ENCODE peak calls at places on chromosome 15, in six cellular contexts. Q, D, U, F, R and S are unnamed samples.

GRCh38 chr15:39488498-39488897 is 92.4 kb upstream of the THBS1 start:
- DNase-seq in F (peak; percentile 33), U (no peak), Q (no peak), R (peak; percentile 56), D (no peak), S (no peak)

GRCh38 chr15:68368731-68369435 is 63.1 kb downstream of the ITGA11 start:
- DNase-seq in U (no peak), D (no peak), R (no peak), Q (no peak), F (no peak), S (no peak)

GRCh38 chr15:92618121-92618520 is 37.5 kb downstream of the FAM174B start:
- DNase-seq in D (no peak), Q (peak; percentile 31), U (no peak), R (no peak), F (no peak), S (no peak)

GRCh38 chr15:78438595-78439285 is 724 bp downstream of the IREB2 start:
- DNase-seq in Q (no peak), F (no peak), U (peak; percentile 31), R (no peak), D (peak; percentile 64), S (no peak)

GRCh38 chr15:50685976-50686467 is 575 bp downstream of the TRPM7 start:
- DNase-seq in U (peak; percentile 64), D (peak; percentile 79), Q (peak; percentile 68), F (peak; percentile 64), R (peak; percentile 72), S (peak; percentile 13)

GRCh38 chr15:86300371-86301106 is 220.9 kb downstream of the AGBL1 start:
- DNase-seq in F (no peak), Q (no peak), D (no peak), U (no peak), R (no peak), S (no peak)

GRCh38 chr15:40285151-40285898 is 2.5 kb upstream of the ANKRD63 start:
- DNase-seq in Q (no peak), F (no peak), U (no peak), R (no peak), D (peak; percentile 27), S (no peak)

GRCh38 chr15:53851110-53851833 is 91.8 kb upstream of the WDR72 start:
- DNase-seq in R (no peak), F (peak; percentile 8), U (no peak), D (no peak), Q (no peak), S (no peak)

GRCh38 chr15:77633913-77634265 is 1.2 kb upstream of the LINGO1 start:
- DNase-seq in U (no peak), F (no peak), R (no peak), D (no peak), Q (no peak), S (peak; percentile 23)

GRCh38 chr15:81296673-81297072 is 27.3 kb downstream of the STARD5 start:
- DNase-seq in R (peak; percentile 53), D (peak; percentile 96), Q (peak; percentile 61), F (peak; percentile 78), U (no peak), S (peak; percentile 21)

GRCh38 chr15:36468746-36469145 is 110.7 kb upstream of the CDIN1 start:
- DNase-seq in Q (no peak), U (no peak), F (no peak), R (no peak), D (no peak), S (peak; percentile 5)

GRCh38 chr15:55937040-55937439 is 56.4 kb downstream of the NEDD4 start:
- DNase-seq in U (no peak), F (no peak), D (no peak), R (no peak), Q (no peak), S (no peak)

GRCh38 chr15:68700395-68701123 is 120.1 kb downstream of the ANP32A start:
- DNase-seq in D (no peak), R (peak; percentile 84), U (no peak), Q (no peak), F (peak; percentile 20), S (peak; percentile 42)

GRCh38 chr15:32716960-32717289 is 879 bp upstream of the GREM1 start:
- DNase-seq in D (no peak), Q (no peak), U (no peak), R (no peak), F (no peak), S (no peak)

GRCh38 chr15:74821091-74821789 is 5.2 kb upstream of the CPLX3 start:
- DNase-seq in D (peak; percentile 74), R (no peak), U (no peak), Q (no peak), F (no peak), S (no peak)

GRCh38 chr15:92922405-92923002 is 22.4 kb downstream of the CHD2 start:
- DNase-seq in U (no peak), D (no peak), Q (no peak), R (no peak), F (no peak), S (no peak)

GRCh38 chr15:96264801-96265515 is 65.5 kb upstream of the NR2F2 start:
- DNase-seq in Q (no peak), R (no peak), F (no peak), U (peak; percentile 64), D (no peak), S (peak; percentile 19)

GRCh38 chr15:70348581-70349344 is 251.0 kb upstream of the TLE3 start:
- DNase-seq in D (peak; percentile 97), R (no peak), Q (no peak), U (no peak), F (peak; percentile 26), S (no peak)

GRCh38 chr15:39530446-39531342 is 50.2 kb upstream of the THBS1 start:
- DNase-seq in D (no peak), Q (no peak), R (no peak), F (no peak), U (no peak), S (no peak)

GRCh38 chr15:68598171-68599152 is 19.7 kb downstream of the CORO2B start:
- DNase-seq in F (no peak), U (no peak), R (no peak), Q (no peak), D (no peak), S (no peak)

GRCh38 chr15:71807125-71807629 is 3.2 kb upstream of the NR2E3 start:
- DNase-seq in R (no peak), D (no peak), U (no peak), Q (no peak), F (no peak), S (no peak)

GRCh38 chr15:76169013-76169412 is 109.2 kb downstream of the TMEM266 start:
- DNase-seq in R (no peak), Q (no peak), U (peak; percentile 44), F (no peak), D (peak; percentile 75), S (no peak)

GRCh38 chr15:28935316-28935715 is 49.5 kb downstream of the APBA2 start:
- DNase-seq in F (no peak), U (no peak), R (no peak), D (peak; percentile 70), Q (no peak), S (no peak)

GRCh38 chr15:100923076-100923475 is 3.9 kb downstream of the LRRK1 start:
- DNase-seq in F (no peak), Q (no peak), U (no peak), R (no peak), D (no peak), S (no peak)
- TF ChIP-seq POLR2A in F (no peak), Q (no peak), U (no peak), R (no peak), D (no peak), S (no peak)

GRCh38 chr15:99507016-99507731 is 58.6 kb upstream of the MEF2A start:
- DNase-seq in F (no peak), Q (no peak), U (no peak), D (no peak), R (peak; percentile 78), S (no peak)

GRCh38 chr15:99503411-99503810 is 62.4 kb upstream of the MEF2A start:
- DNase-seq in D (no peak), R (no peak), U (no peak), Q (no peak), F (no peak), S (no peak)

GRCh38 chr15:99504071-99504822 is 61.5 kb upstream of the MEF2A start:
- DNase-seq in D (peak; percentile 66), R (no peak), Q (no peak), U (no peak), F (no peak), S (no peak)

GRCh38 chr15:99506399-99506798 is 59.4 kb upstream of the MEF2A start:
- DNase-seq in D (no peak), Q (no peak), R (no peak), U (no peak), F (no peak), S (no peak)

DNA sequence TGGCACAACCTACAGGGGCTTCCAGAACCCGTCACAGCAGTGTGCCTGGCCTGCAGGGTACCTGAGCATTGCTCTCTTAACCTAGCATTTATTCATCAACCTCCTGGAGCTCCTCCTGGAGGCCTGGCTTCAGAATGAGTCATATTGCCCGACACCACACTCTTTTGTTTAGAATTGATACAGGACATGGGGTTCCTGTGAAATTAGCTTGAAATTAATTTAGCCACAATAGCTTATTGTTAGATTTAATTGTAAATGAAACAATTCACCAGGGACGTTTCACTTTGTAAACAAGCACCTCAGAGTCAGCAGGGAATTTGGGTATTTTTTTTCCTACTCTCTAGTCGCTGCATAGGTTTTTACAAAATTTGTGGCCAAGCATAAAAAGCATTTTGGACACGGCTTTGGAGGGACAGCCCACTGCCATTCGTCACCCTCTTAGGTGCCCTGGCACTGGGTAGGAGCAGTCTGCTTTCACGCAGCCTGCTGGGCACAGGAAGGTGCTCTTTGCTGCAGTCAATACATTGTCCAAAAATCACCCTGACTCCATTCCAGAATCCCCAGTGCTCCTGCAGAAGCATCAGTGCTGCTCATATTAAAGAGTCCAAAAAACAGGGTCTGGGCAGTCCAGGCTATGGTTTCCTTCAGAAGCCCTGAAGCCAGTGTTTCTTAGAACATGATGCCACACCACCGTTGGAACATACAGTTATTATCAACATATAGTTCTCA is 60.8 kb upstream of the MEF2A start:
- DNase-seq in F (no peak), R (no peak), Q (no peak), U (no peak), D (peak; percentile 63), S (no peak)
- TF ChIP-seq POLR2A in F (no peak), R (no peak), Q (no peak), U (no peak), D (no peak), S (no peak)

GRCh38 chr15:100284191-100284590 is 57.6 kb downstream of the ADAMTS17 start:
- DNase-seq in U (no peak), F (no peak), R (no peak), Q (no peak), D (no peak), S (no peak)
- TF ChIP-seq POLR2A in U (no peak), F (no peak), R (no peak), Q (no peak), D (no peak), S (no peak)

DNA sequence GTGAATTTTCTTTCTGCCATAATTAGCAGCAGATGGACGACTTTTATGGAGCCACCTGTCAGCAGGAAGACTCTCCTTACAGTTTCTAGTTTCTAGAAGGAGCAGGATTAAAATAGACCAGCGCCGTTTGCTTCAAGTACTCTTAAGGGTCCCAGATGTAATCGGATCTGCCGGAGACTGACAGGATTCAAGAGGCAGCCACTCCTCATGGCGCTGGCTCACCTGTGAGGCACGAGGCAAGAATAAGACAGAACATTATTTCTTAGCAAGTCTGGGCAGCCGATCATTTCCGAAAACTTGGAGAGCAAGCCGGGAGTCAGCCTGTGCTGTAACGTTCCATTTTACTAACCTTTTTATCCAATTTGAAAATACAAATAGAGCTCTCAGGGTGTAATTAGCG is 410.4 kb upstream of the RORA start:
- DNase-seq in D (no peak), U (no peak), Q (no peak), F (no peak), R (no peak), S (no peak)
- TF ChIP-seq POLR2A in D (no peak), U (no peak), Q (no peak), F (no peak), R (no peak), S (no peak)